ENCODE peak calls at places on chromosomes 16 and 17, in eight cellular contexts. Z, W, A, B, G, J, X and E are unnamed samples.

GRCh38 chr16:86951041-86951822 is 366.0 kb downstream of the C16orf95 start:
- DNase-seq in Z (no peak), W (no peak), A (no peak), B (no peak), G (no peak), J (no peak), X (no peak), E (no peak)

GRCh38 chr16:77143364-77143763 is 47.6 kb upstream of the MON1B start:
- DNase-seq in Z (no peak), W (no peak), A (no peak), B (no peak), G (no peak), J (no peak), X (no peak), E (no peak)

GRCh38 chr17:36205637-36206458 is 5.0 kb upstream of the CCL4L2 start:
- DNase-seq in Z (no peak), W (no peak), A (no peak), B (no peak), G (no peak), J (no peak), X (no peak), E (no peak)

GRCh38 chr16:23071202-23072083 is 77.8 kb downstream of the USP31 start:
- DNase-seq in Z (no peak), W (no peak), A (peak), B (peak), G (no peak), J (no peak), X (no peak), E (no peak)

GRCh38 chr17:76032073-76032779 is 5.1 kb upstream of the EVPL start:
- DNase-seq in Z (no peak), W (no peak), A (no peak), B (no peak), G (no peak), J (no peak), X (no peak), E (no peak)

GRCh38 chr17:57707892-57708291 is 37.2 kb downstream of the CCDC182 start:
- DNase-seq in Z (no peak), W (no peak), A (peak), B (peak), G (peak), J (no peak), X (peak), E (peak)

GRCh38 chr16:68508641-68509240 is 30.4 kb upstream of the ZFP90 start:
- DNase-seq in Z (no peak), W (no peak), A (no peak), B (no peak), G (peak), J (no peak), X (no peak), E (no peak)

GRCh38 chr17:79212150-79213087 is 137.8 kb downstream of the ENGASE start:
- DNase-seq in Z (no peak), W (no peak), A (no peak), B (no peak), G (no peak), J (no peak), X (no peak), E (no peak)

GRCh38 chr16:51666821-51667220 is 515.8 kb upstream of the SALL1 start:
- DNase-seq in Z (no peak), W (no peak), A (no peak), B (no peak), G (no peak), J (no peak), X (no peak), E (no peak)

GRCh38 chr17:40497704-40498103 is 3.7 kb downstream of the TNS4 start:
- DNase-seq in Z (no peak), W (peak), A (peak), B (no peak), G (peak), J (no peak), X (no peak), E (no peak)

GRCh38 chr17:75346906-75347305 is 57.7 kb upstream of the SLC25A19 start:
- DNase-seq in Z (no peak), W (no peak), A (peak), B (no peak), G (no peak), J (no peak), X (no peak), E (no peak)

GRCh38 chr17:58360664-58361063 is 8.7 kb upstream of the SUPT4H1 start:
- DNase-seq in Z (no peak), W (no peak), A (no peak), B (no peak), G (no peak), J (no peak), X (no peak), E (no peak)

GRCh38 chr17:49722066-49722465 is 14.3 kb upstream of the SLC35B1 start:
- DNase-seq in Z (no peak), W (no peak), A (no peak), B (no peak), G (no peak), J (no peak), X (no peak), E (no peak)

GRCh38 chr17:82645516-82645915 is 2.7 kb downstream of the WDR45B start:
- DNase-seq in Z (no peak), W (no peak), A (no peak), B (no peak), G (peak), J (no peak), X (no peak), E (no peak)

GRCh38 chr17:81552244-81553017 is at the start of gene FAAP100:
- DNase-seq in Z (peak), W (peak), A (peak), B (peak), G (peak), J (peak), X (peak), E (peak)